ENCODE peak calls at places on chromosome 18, in seven cellular contexts. One of them, this sample, is unnamed.

GRCh38 chr18:8982416-8983183 is 119.9 kb upstream of the NDUFV2 start:
- DNase-seq in adrenal gland: peak; percentile 69
- DNase-seq in ascending aorta: no peak
- DNase-seq in cardiac fibroblast: peak; percentile 74
- DNase-seq in NB4: peak; percentile 46
- DNase-seq in AG04449: peak; percentile 92
- DNase-seq in fibroblast of mammary gland: peak; percentile 66
- DNase-seq in this sample: peak; percentile 83

GRCh38 chr18:3508576-3509559 is 58.9 kb downstream of the TGIF1 start:
- DNase-seq in AG04449: no peak
- DNase-seq in adrenal gland: no peak
- DNase-seq in fibroblast of mammary gland: no peak
- DNase-seq in ascending aorta: no peak
- DNase-seq in NB4: peak; percentile 70
- DNase-seq in cardiac fibroblast: no peak
- DNase-seq in this sample: peak; percentile 59

GRCh38 chr18:13159579-13159978 is 59.0 kb upstream of the LDLRAD4 start:
- DNase-seq in ascending aorta: no peak
- DNase-seq in AG04449: peak; percentile 17
- DNase-seq in fibroblast of mammary gland: peak; percentile 74
- DNase-seq in adrenal gland: no peak
- DNase-seq in cardiac fibroblast: peak; percentile 84
- DNase-seq in NB4: peak; percentile 71
- DNase-seq in this sample: peak; percentile 69

GRCh38 chr18:33562741-33563140 is 15.3 kb upstream of the ASXL3 start:
- DNase-seq in ascending aorta: no peak
- DNase-seq in adrenal gland: no peak
- DNase-seq in NB4: no peak
- DNase-seq in fibroblast of mammary gland: no peak
- DNase-seq in cardiac fibroblast: no peak
- DNase-seq in AG04449: no peak
- DNase-seq in this sample: no peak

GRCh38 chr18:61329398-61329797 is 3.8 kb upstream of the CDH20 start:
- DNase-seq in fibroblast of mammary gland: no peak
- DNase-seq in cardiac fibroblast: no peak
- DNase-seq in ascending aorta: no peak
- DNase-seq in adrenal gland: no peak
- DNase-seq in NB4: no peak
- DNase-seq in AG04449: no peak
- DNase-seq in this sample: no peak

GRCh38 chr18:55220523-55220922 is 261.3 kb upstream of the CCDC68 start:
- DNase-seq in AG04449: no peak
- DNase-seq in cardiac fibroblast: no peak
- DNase-seq in adrenal gland: no peak
- DNase-seq in ascending aorta: no peak
- DNase-seq in fibroblast of mammary gland: no peak
- DNase-seq in NB4: no peak
- DNase-seq in this sample: no peak

GRCh38 chr18:1229634-1230033 is 325.0 kb downstream of the ADCYAP1 start:
- DNase-seq in fibroblast of mammary gland: no peak
- DNase-seq in AG04449: no peak
- DNase-seq in NB4: no peak
- DNase-seq in ascending aorta: no peak
- DNase-seq in cardiac fibroblast: no peak
- DNase-seq in adrenal gland: no peak
- DNase-seq in this sample: no peak

GRCh38 chr18:56545539-56545938 is 92.9 kb downstream of the TXNL1 start:
- DNase-seq in NB4: peak; percentile 18
- DNase-seq in AG04449: no peak
- DNase-seq in ascending aorta: no peak
- DNase-seq in fibroblast of mammary gland: peak; percentile 31
- DNase-seq in adrenal gland: no peak
- DNase-seq in cardiac fibroblast: no peak
- DNase-seq in this sample: peak; percentile 22

GRCh38 chr18:57432118-57432517 is 3.1 kb upstream of the ONECUT2 start:
- DNase-seq in adrenal gland: no peak
- DNase-seq in fibroblast of mammary gland: no peak
- DNase-seq in ascending aorta: no peak
- DNase-seq in NB4: no peak
- DNase-seq in cardiac fibroblast: no peak
- DNase-seq in AG04449: no peak
- DNase-seq in this sample: no peak

GRCh38 chr18:63523660-63524059 is 18.5 kb upstream of the SERPINB12 start:
- DNase-seq in adrenal gland: no peak
- DNase-seq in AG04449: no peak
- DNase-seq in ascending aorta: no peak
- DNase-seq in NB4: peak; percentile 9
- DNase-seq in fibroblast of mammary gland: peak; percentile 20
- DNase-seq in cardiac fibroblast: peak; percentile 9
- DNase-seq in this sample: no peak

GRCh38 chr18:68462148-68462547 is 252.8 kb downstream of the TMX3 start:
- DNase-seq in fibroblast of mammary gland: no peak
- DNase-seq in adrenal gland: no peak
- DNase-seq in AG04449: no peak
- DNase-seq in ascending aorta: no peak
- DNase-seq in cardiac fibroblast: no peak
- DNase-seq in NB4: no peak
- DNase-seq in this sample: no peak

GRCh38 chr18:35588995-35589394 is 7.5 kb downstream of the GALNT1 start:
- DNase-seq in fibroblast of mammary gland: no peak
- DNase-seq in NB4: no peak
- DNase-seq in cardiac fibroblast: no peak
- DNase-seq in adrenal gland: no peak
- DNase-seq in AG04449: no peak
- DNase-seq in ascending aorta: no peak
- DNase-seq in this sample: peak; percentile 17

GRCh38 chr18:61845212-61845611 is 47.6 kb downstream of the RNF152 start:
- DNase-seq in ascending aorta: no peak
- DNase-seq in fibroblast of mammary gland: no peak
- DNase-seq in AG04449: no peak
- DNase-seq in adrenal gland: no peak
- DNase-seq in cardiac fibroblast: no peak
- DNase-seq in NB4: no peak
- DNase-seq in this sample: no peak

GRCh38 chr18:44922968-44923367 is 242.3 kb downstream of the SETBP1 start:
- DNase-seq in fibroblast of mammary gland: peak; percentile 65
- DNase-seq in adrenal gland: no peak
- DNase-seq in ascending aorta: no peak
- DNase-seq in NB4: no peak
- DNase-seq in AG04449: no peak
- DNase-seq in cardiac fibroblast: peak; percentile 5
- DNase-seq in this sample: no peak

GRCh38 chr18:44924750-44925534 is 244.3 kb downstream of the SETBP1 start:
- DNase-seq in NB4: no peak
- DNase-seq in AG04449: no peak
- DNase-seq in cardiac fibroblast: no peak
- DNase-seq in ascending aorta: no peak
- DNase-seq in fibroblast of mammary gland: no peak
- DNase-seq in adrenal gland: no peak
- DNase-seq in this sample: no peak

GRCh38 chr18:44921974-44922373 is 241.3 kb downstream of the SETBP1 start:
- DNase-seq in fibroblast of mammary gland: no peak
- DNase-seq in ascending aorta: no peak
- DNase-seq in cardiac fibroblast: no peak
- DNase-seq in adrenal gland: no peak
- DNase-seq in AG04449: no peak
- DNase-seq in NB4: no peak
- DNase-seq in this sample: no peak

GRCh38 chr18:44927127-44927849 is 246.6 kb downstream of the SETBP1 start:
- DNase-seq in NB4: no peak
- DNase-seq in ascending aorta: no peak
- DNase-seq in AG04449: no peak
- DNase-seq in adrenal gland: no peak
- DNase-seq in fibroblast of mammary gland: peak; percentile 51
- DNase-seq in cardiac fibroblast: peak; percentile 8
- DNase-seq in this sample: peak; percentile 75
- TF ChIP-seq CTCF in NB4: no peak
- TF ChIP-seq CTCF in ascending aorta: no peak
- TF ChIP-seq CTCF in AG04449: no peak
- TF ChIP-seq CTCF in adrenal gland: no peak
- TF ChIP-seq CTCF in fibroblast of mammary gland: no peak
- TF ChIP-seq CTCF in cardiac fibroblast: no peak
- TF ChIP-seq CTCF in this sample: no peak

GRCh38 chr18:59272221-59272888 is 899 bp downstream of the RAX start:
- DNase-seq in fibroblast of mammary gland: no peak
- DNase-seq in NB4: no peak
- DNase-seq in cardiac fibroblast: no peak
- DNase-seq in ascending aorta: no peak
- DNase-seq in AG04449: no peak
- DNase-seq in adrenal gland: no peak
- DNase-seq in this sample: no peak

GRCh38 chr18:59275406-59275949 is 2.2 kb upstream of the RAX start:
- DNase-seq in fibroblast of mammary gland: no peak
- DNase-seq in AG04449: no peak
- DNase-seq in NB4: no peak
- DNase-seq in cardiac fibroblast: no peak
- DNase-seq in ascending aorta: no peak
- DNase-seq in adrenal gland: no peak
- DNase-seq in this sample: no peak

GRCh38 chr18:59272971-59273935 is at the start of gene RAX:
- DNase-seq in fibroblast of mammary gland: peak; percentile 11
- DNase-seq in cardiac fibroblast: no peak
- DNase-seq in AG04449: no peak
- DNase-seq in ascending aorta: no peak
- DNase-seq in adrenal gland: no peak
- DNase-seq in NB4: no peak
- DNase-seq in this sample: no peak

GRCh38 chr18:59276047-59276446 is 2.8 kb upstream of the RAX start:
- DNase-seq in ascending aorta: no peak
- DNase-seq in AG04449: no peak
- DNase-seq in fibroblast of mammary gland: no peak
- DNase-seq in cardiac fibroblast: no peak
- DNase-seq in adrenal gland: no peak
- DNase-seq in NB4: no peak
- DNase-seq in this sample: no peak

DNA sequence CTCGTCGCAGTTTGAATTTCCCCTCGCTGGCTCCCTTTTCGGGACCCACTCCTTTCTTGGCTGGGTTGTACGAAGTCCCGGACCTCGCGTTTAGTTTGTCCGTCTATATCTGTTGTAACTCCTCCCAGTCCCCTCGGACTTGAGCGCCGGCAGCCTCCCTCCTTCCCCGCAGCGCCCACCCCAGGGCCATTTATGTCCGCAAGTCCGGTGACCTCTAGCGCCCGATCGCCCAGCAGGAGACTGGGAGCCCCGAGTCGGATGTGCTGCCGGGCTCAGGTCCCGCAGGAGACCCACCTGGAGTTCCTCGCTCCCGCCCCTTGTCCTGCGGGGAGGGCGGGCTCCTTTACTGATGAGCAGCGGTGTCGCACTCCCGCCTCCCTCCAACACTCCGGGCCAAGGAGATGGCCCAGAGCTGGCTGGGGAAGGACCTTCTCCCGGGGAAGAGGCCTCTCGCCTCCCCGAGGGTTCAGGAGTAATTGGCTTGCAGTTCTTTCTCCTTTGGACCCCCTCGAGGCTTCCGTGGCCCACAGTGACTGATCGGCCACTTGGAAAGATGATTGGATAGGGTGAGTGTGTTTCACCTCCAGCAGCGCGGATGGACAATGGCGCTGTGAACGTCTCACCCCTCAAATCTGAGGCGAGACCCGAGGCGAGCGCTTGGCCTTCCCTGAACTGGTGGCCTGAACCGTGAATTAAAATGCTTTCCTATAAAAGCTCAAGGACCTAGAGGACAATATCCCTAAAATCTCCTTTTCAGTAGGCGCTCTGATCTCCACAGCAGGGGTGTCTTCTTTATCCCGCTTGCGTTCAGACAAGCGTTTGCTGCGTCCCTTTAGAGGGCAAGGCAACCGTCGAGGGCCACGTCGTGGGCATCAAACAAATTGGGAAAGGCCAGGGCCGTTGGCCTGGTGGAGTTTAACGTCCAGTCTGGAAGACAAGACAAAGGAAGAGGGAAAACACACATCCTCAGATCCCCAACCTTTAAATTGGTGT is 978 bp upstream of the RAX start:
- DNase-seq in adrenal gland: no peak
- DNase-seq in cardiac fibroblast: no peak
- DNase-seq in AG04449: no peak
- DNase-seq in NB4: no peak
- DNase-seq in fibroblast of mammary gland: no peak
- DNase-seq in ascending aorta: no peak
- DNase-seq in this sample: no peak
- H3K4me3 ChIP-seq in adrenal gland: no peak overlapping the region
- H3K4me3 ChIP-seq in cardiac fibroblast: no peak overlapping the region
- H3K4me3 ChIP-seq in AG04449: no peak overlapping the region
- H3K4me3 ChIP-seq in NB4: no peak overlapping the region
- H3K4me3 ChIP-seq in fibroblast of mammary gland: no peak overlapping the region
- H3K4me3 ChIP-seq in ascending aorta: no peak overlapping the region
- H3K4me3 ChIP-seq in this sample: no peak overlapping the region

GRCh38 chr18:23228102-23229051 is 93.1 kb downstream of the CABLES1 start:
- DNase-seq in NB4: peak; percentile 54
- DNase-seq in ascending aorta: no peak
- DNase-seq in AG04449: no peak
- DNase-seq in cardiac fibroblast: peak; percentile 65
- DNase-seq in fibroblast of mammary gland: peak; percentile 47
- DNase-seq in adrenal gland: peak; percentile 59
- DNase-seq in this sample: peak; percentile 40

GRCh38 chr18:23227729-23228075 is 92.4 kb downstream of the CABLES1 start:
- DNase-seq in cardiac fibroblast: no peak
- DNase-seq in fibroblast of mammary gland: no peak
- DNase-seq in AG04449: no peak
- DNase-seq in ascending aorta: no peak
- DNase-seq in NB4: no peak
- DNase-seq in adrenal gland: no peak
- DNase-seq in this sample: no peak

GRCh38 chr18:23225518-23225917 is 90.2 kb downstream of the CABLES1 start:
- DNase-seq in NB4: no peak
- DNase-seq in fibroblast of mammary gland: peak; percentile 98
- DNase-seq in cardiac fibroblast: peak; percentile 87
- DNase-seq in adrenal gland: peak; percentile 54
- DNase-seq in AG04449: peak; percentile 89
- DNase-seq in ascending aorta: peak; percentile 78
- DNase-seq in this sample: no peak

GRCh38 chr18:23226930-23227728 is 91.8 kb downstream of the CABLES1 start:
- DNase-seq in cardiac fibroblast: peak; percentile 93
- DNase-seq in ascending aorta: peak; percentile 90
- DNase-seq in adrenal gland: peak; percentile 63
- DNase-seq in NB4: no peak
- DNase-seq in AG04449: no peak
- DNase-seq in fibroblast of mammary gland: peak; percentile 93
- DNase-seq in this sample: peak; percentile 61

DNA sequence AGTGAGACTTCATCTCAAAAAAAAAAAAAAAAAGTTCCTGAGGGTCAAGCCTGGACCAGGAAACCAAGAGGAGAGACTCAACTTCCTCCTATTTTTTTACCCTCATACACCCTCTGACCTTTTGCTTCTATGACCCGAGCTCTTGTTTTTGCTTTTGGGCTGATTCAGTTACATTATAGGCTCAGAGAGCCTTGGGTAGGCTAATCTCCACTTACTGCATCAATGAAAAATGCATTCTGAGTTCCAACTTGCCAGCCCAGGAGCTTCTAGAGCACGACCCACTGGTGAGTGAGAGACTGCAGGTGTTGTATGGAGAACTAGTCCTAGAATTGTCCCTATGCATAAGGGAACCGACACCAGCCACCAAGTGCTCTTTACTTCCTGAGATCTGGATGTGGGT is 91.1 kb downstream of the CABLES1 start:
- DNase-seq in ascending aorta: no peak
- DNase-seq in cardiac fibroblast: peak; percentile 72
- DNase-seq in AG04449: no peak
- DNase-seq in fibroblast of mammary gland: peak; percentile 62
- DNase-seq in NB4: no peak
- DNase-seq in adrenal gland: no peak
- DNase-seq in this sample: peak; percentile 45
- TF ChIP-seq CTCF in ascending aorta: no peak
- TF ChIP-seq CTCF in cardiac fibroblast: no peak
- TF ChIP-seq CTCF in AG04449: no peak
- TF ChIP-seq CTCF in fibroblast of mammary gland: no peak
- TF ChIP-seq CTCF in NB4: no peak
- TF ChIP-seq CTCF in adrenal gland: no peak
- TF ChIP-seq CTCF in this sample: no peak

GRCh38 chr18:76495435-76496199 is 575 bp upstream of the ZNF516 start:
- DNase-seq in fibroblast of mammary gland: peak; percentile 77
- DNase-seq in cardiac fibroblast: peak; percentile 65
- DNase-seq in ascending aorta: peak; percentile 78
- DNase-seq in NB4: peak; percentile 86
- DNase-seq in AG04449: no peak
- DNase-seq in adrenal gland: peak; percentile 81
- DNase-seq in this sample: peak; percentile 43
- H3K4me3 ChIP-seq in fibroblast of mammary gland: peak overlapping the region; percentile 76
- H3K4me3 ChIP-seq in cardiac fibroblast: peak overlapping the region; percentile 77
- H3K4me3 ChIP-seq in ascending aorta: peak overlapping the region; percentile 78
- H3K4me3 ChIP-seq in NB4: peak overlapping the region; percentile 84
- H3K4me3 ChIP-seq in AG04449: peak overlapping the region; percentile 78
- H3K4me3 ChIP-seq in adrenal gland: peak overlapping the region; percentile 67
- H3K4me3 ChIP-seq in this sample: peak overlapping the region; percentile 83